ENCODE peak calls at places on chromosomes 4 and X, in ten cellular contexts. P is Peyer's patch; X is naive thymus-derived CD4-positive, alpha-beta T cell; Y is IMR-90; A is mucosa of descending colon; T is esophagus muscularis mucosa; L is right cardiac atrium; Q is aorta; O is transverse colon; U is cardiac muscle cell. D is an unnamed sample. For H3K9me3, the result is how much of the 10 kb centered on the place peaks cover.

GRCh38 chr4:94451051-94451404 is 714 bp upstream of the PDLIM5 start:
- DNase-seq in T (no peak), U (peak), P (no peak), O (no peak), Y (no peak), A (no peak), X (no peak), Q (no peak), L (no peak), D (no peak)

GRCh38 chr4:173257732-173258717 is 76.1 kb downstream of the HMGB2 start:
- DNase-seq in Y (peak), U (peak), O (peak), T (no peak), A (no peak), X (peak), P (peak), L (peak), Q (peak), D (peak)

GRCh38 chrX:113470166-113470565 is 629.5 kb upstream of the AMOT start:
- DNase-seq in Q (no peak), T (no peak), L (no peak), P (no peak), A (no peak), O (no peak), Y (no peak), U (no peak), X (no peak), D (no peak)

GRCh38 chr4:142091691-142092182 is 455.4 kb downstream of the IL15 start:
- DNase-seq in A (no peak), O (no peak), Q (no peak), Y (peak), X (no peak), L (peak), T (no peak), U (peak), P (no peak), D (peak)

GRCh38 chr4:95087657-95088455 is 330.1 kb downstream of the BMPR1B start:
- DNase-seq in O (no peak), P (no peak), L (no peak), A (no peak), Y (peak), U (peak), X (no peak), Q (no peak), T (no peak), D (peak)

GRCh38 chrX:44937606-44938005 is 64.6 kb downstream of the KDM6A start:
- DNase-seq in U (no peak), P (no peak), O (no peak), Y (no peak), T (no peak), A (no peak), Q (no peak), X (no peak), L (no peak), D (no peak)

GRCh38 chrX:47313056-47313455 is 57.3 kb upstream of the ZNF157 start:
- DNase-seq in Q (no peak), U (no peak), X (no peak), A (no peak), P (no peak), Y (no peak), T (no peak), O (no peak), L (no peak), D (no peak)

GRCh38 chrX:13272426-13272825 is 47.4 kb downstream of the ATXN3L start:
- DNase-seq in X (no peak), O (no peak), U (no peak), Q (no peak), Y (no peak), A (no peak), L (no peak), P (no peak), T (no peak), D (no peak)

GRCh38 chrX:20571611-20572010 is 304.9 kb upstream of the RPS6KA3 start:
- DNase-seq in Y (peak), T (no peak), P (no peak), Q (no peak), U (peak), X (no peak), L (no peak), A (no peak), O (no peak), D (no peak)

GRCh38 chrX:41722816-41723215 is 1.2 kb upstream of the GPR82 start:
- DNase-seq in P (no peak), A (no peak), X (no peak), U (peak), L (no peak), Q (no peak), O (no peak), T (no peak), Y (peak), D (peak)

GRCh38 chrX:7146703-7147430 is 645 bp upstream of the STS start:
- DNase-seq in Y (no peak), Q (no peak), L (peak), A (peak), T (no peak), O (peak), P (no peak), X (peak), U (peak), D (no peak)

GRCh38 chrX:149877636-149878035 is 3.3 kb upstream of the MAGEA8 start:
- DNase-seq in A (no peak), U (no peak), X (no peak), P (no peak), Y (no peak), T (no peak), Q (no peak), L (no peak), O (no peak), D (peak)

GRCh38 chr4:152784490-152785195 is 4.9 kb downstream of the ARFIP1 start:
- DNase-seq in Q (no peak), X (no peak), A (no peak), P (no peak), U (peak), T (no peak), L (no peak), Y (peak), O (peak), D (no peak)

GRCh38 chr4:7810792-7811535 is 128.7 kb downstream of the AFAP1 start:
- DNase-seq in A (no peak), P (no peak), O (no peak), Y (no peak), L (peak), T (no peak), Q (no peak), X (no peak), U (no peak), D (no peak)

GRCh38 chr4:158371158-158371557 is 150.5 kb upstream of the RXFP1 start:
- DNase-seq in A (no peak), X (no peak), Q (no peak), P (no peak), Y (peak), T (no peak), L (no peak), O (no peak), U (peak), D (peak)

GRCh38 chr4:149645790-149646189 is 169.9 kb downstream of the IQCM start:
- DNase-seq in A (no peak), X (no peak), O (no peak), P (no peak), T (no peak), Q (no peak), Y (no peak), L (no peak), U (no peak), D (no peak)

GRCh38 chr4:81405900-81406401 is 65.8 kb downstream of the RASGEF1B start:
- DNase-seq in X (peak), O (peak), Q (no peak), Y (peak), T (no peak), A (no peak), U (peak), P (no peak), L (no peak), D (peak)

GRCh38 chr4:95086532-95086931 is 328.8 kb downstream of the BMPR1B start:
- DNase-seq in O (no peak), T (no peak), A (no peak), P (no peak), L (no peak), X (no peak), Y (no peak), Q (no peak), U (no peak), D (no peak)

GRCh38 chr4:156217236-156217635 is 263.6 kb upstream of the CTSO start:
- DNase-seq in A (no peak), Q (no peak), Y (no peak), O (no peak), T (no peak), P (no peak), X (no peak), L (no peak), U (no peak), D (no peak)

GRCh38 chr4:10417720-10418119 is 39.5 kb downstream of the ZNF518B start:
- DNase-seq in T (no peak), U (no peak), O (no peak), Q (no peak), Y (no peak), A (no peak), P (no peak), X (no peak), L (no peak), D (peak)

GRCh38 chr4:168421671-168422070 is 58.6 kb downstream of the DDX60L start:
- DNase-seq in T (no peak), X (no peak), O (no peak), L (no peak), P (peak), U (peak), Y (peak), A (no peak), Q (no peak), D (peak)

GRCh38 chrX:153726286-153727107 is 1.8 kb downstream of the ABCD1 start:
- DNase-seq in X (peak), P (peak), L (peak), Q (peak), U (peak), Y (peak), T (peak), A (peak), O (peak), D (peak)

GRCh38 chr4:78437608-78438088 is 113.9 kb upstream of the ANXA3 start:
- DNase-seq in Q (no peak), P (no peak), L (no peak), O (no peak), A (no peak), X (no peak), U (peak), T (peak), Y (no peak), D (peak)

GRCh38 chr4:188941524-188942109 is 802.4 kb downstream of the TRIML1 start:
- DNase-seq in Q (no peak), P (no peak), O (no peak), T (no peak), U (peak), L (no peak), Y (peak), X (no peak), A (no peak), D (peak)

GRCh38 chr4:89836031-89836777 is 757 bp downstream of the SNCA start:
- DNase-seq in T (no peak), O (no peak), Y (no peak), P (no peak), L (no peak), Q (peak), U (peak), A (no peak), X (no peak), D (no peak)

GRCh38 chrX:18348047-18348446 is 6.4 kb downstream of the SCML2 start:
- DNase-seq in U (no peak), O (no peak), L (no peak), T (no peak), P (no peak), A (no peak), X (no peak), Y (no peak), Q (no peak), D (peak)

GRCh38 chr4:142044271-142044670 is 407.9 kb downstream of the IL15 start:
- DNase-seq in Y (peak), T (no peak), P (no peak), A (no peak), Q (no peak), X (no peak), L (no peak), O (no peak), U (peak), D (peak)

GRCh38 chr4:76558391-76559235 is 123.6 kb downstream of the SHROOM3 start:
- DNase-seq in Y (peak), T (no peak), L (no peak), O (no peak), A (no peak), U (no peak), Q (no peak), X (no peak), P (no peak), D (peak)

GRCh38 chrX:96314974-96315373 is 369.7 kb upstream of the DIAPH2 start:
- DNase-seq in L (no peak), A (no peak), Y (peak), U (peak), X (no peak), Q (no peak), O (no peak), T (no peak), P (no peak), D (peak)

GRCh38 chrX:129984196-129984962 is 1.9 kb downstream of the BCORL1 start:
- DNase-seq in A (peak), T (no peak), L (peak), Q (peak), Y (no peak), P (peak), O (peak), U (peak), X (peak), D (no peak)

GRCh38 chr4:14871676-14872430 is 130.4 kb upstream of the CPEB2 start:
- DNase-seq in A (no peak), P (peak), U (no peak), L (no peak), X (peak), Q (no peak), O (peak), Y (no peak), T (no peak), D (no peak)

GRCh38 chrX:134459683-134460004 is 321 bp upstream of the HPRT1 start:
- DNase-seq in O (no peak), U (no peak), Q (no peak), P (no peak), X (no peak), A (no peak), T (no peak), Y (no peak), L (no peak), D (no peak)

GRCh38 chr4:98262431-98262830 is 1.2 kb downstream of the RAP1GDS1 start:
- DNase-seq in U (peak), O (no peak), X (no peak), P (no peak), Y (no peak), A (no peak), Q (no peak), L (no peak), T (no peak), D (no peak)

GRCh38 chr4:87985097-87985886 is 9.8 kb downstream of the SPP1 start:
- DNase-seq in O (peak), Q (no peak), L (peak), Y (peak), X (no peak), A (no peak), P (peak), U (peak), T (no peak), D (peak)

GRCh38 chr4:152700151-152700550 is 20.4 kb upstream of the TMEM154 start:
- DNase-seq in O (no peak), Y (no peak), X (no peak), L (no peak), A (no peak), T (no peak), P (no peak), U (no peak), Q (no peak), D (peak)

GRCh38 chrX:394830-395229 is 8.1 kb upstream of the PPP2R3B start:
- DNase-seq in P (no peak), X (no peak), O (no peak), Q (no peak), L (no peak), Y (no peak), A (no peak), U (no peak), T (no peak), D (no peak)

GRCh38 chrX:41737065-41737464 is 13.1 kb downstream of the GPR82 start:
- DNase-seq in P (no peak), Q (no peak), A (no peak), L (no peak), O (no peak), X (peak), U (no peak), T (no peak), Y (no peak), D (no peak)

GRCh38 chr4:2803624-2804448 is 11.0 kb downstream of the SH3BP2 start:
- DNase-seq in X (no peak), T (no peak), O (peak), A (peak), Y (no peak), L (peak), U (no peak), Q (peak), P (peak), D (no peak)

GRCh38 chr4:164700471-164700870 is 53.5 kb upstream of the SMIM31 start:
- DNase-seq in T (no peak), P (peak), A (no peak), Y (no peak), L (no peak), O (no peak), U (no peak), X (no peak), Q (no peak), D (no peak)

GRCh38 chrX:56802428-56802827 is 73.4 kb downstream of the NBDY start:
- DNase-seq in U (no peak), T (no peak), A (no peak), O (peak), Q (no peak), L (no peak), Y (no peak), X (no peak), P (no peak), D (no peak)

GRCh38 chrX:56805399-56805798 is 76.4 kb downstream of the NBDY start:
- DNase-seq in L (no peak), P (no peak), U (no peak), O (no peak), X (no peak), T (no peak), Q (no peak), Y (no peak), A (no peak), D (no peak)

GRCh38 chrX:56804867-56805266 is 75.8 kb downstream of the NBDY start:
- DNase-seq in Y (no peak), X (no peak), A (no peak), L (no peak), T (no peak), U (no peak), O (no peak), P (no peak), Q (no peak), D (no peak)

GRCh38 chrX:56803849-56804681 is 75.0 kb downstream of the NBDY start:
- DNase-seq in P (no peak), L (no peak), Q (no peak), T (no peak), X (no peak), O (peak), Y (no peak), U (no peak), A (no peak), D (no peak)

GRCh38 chrX:56802921-56803848 is 74.1 kb downstream of the NBDY start:
- DNase-seq in A (peak), Y (peak), L (peak), T (no peak), X (peak), U (peak), P (peak), Q (peak), O (peak), D (peak)
- H3K4me3 ChIP-seq in A (no peak), Y (peak), L (no peak), T (peak), X (no peak), U (no peak), P (no peak), Q (no peak), O (no peak), D (no peak)

DNA sequence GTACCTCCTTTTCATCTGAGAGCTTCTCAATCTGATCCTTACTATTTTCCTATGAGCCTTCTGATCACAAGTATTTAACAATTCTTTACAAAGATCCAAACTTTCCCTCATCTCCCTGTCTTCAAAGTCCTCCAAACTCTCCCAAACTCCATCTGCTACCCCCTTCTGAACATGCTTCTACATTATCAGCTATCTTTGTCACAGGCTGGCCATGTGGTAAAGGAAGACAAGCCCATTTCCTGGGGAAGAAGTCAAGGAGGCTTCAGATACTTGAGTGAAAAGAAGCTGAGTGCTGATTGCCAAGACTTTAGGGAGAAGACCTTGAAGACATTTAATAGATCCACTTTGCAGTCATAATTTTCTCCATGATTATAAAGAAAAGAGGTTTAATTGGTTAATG is 231.4 kb downstream of the CWH43 start:
- DNase-seq in T (peak), Y (no peak), P (no peak), O (no peak), Q (no peak), L (no peak), X (no peak), U (no peak), A (no peak), D (no peak)
- H3K9me3 ChIP-seq in T (under half), Y (under half), P (under half), O (under half), Q (under half), L (under half), X (under half), U (under half), A (under half), D (under half)

GRCh38 chrX:137749282-137749681 is 183.4 kb downstream of the ZIC3 start:
- DNase-seq in Q (no peak), O (no peak), L (no peak), T (no peak), A (no peak), P (no peak), X (no peak), Y (no peak), U (no peak), D (no peak)

GRCh38 chrX:137743414-137743813 is 177.5 kb downstream of the ZIC3 start:
- DNase-seq in P (no peak), Q (no peak), Y (no peak), U (no peak), X (no peak), T (no peak), L (no peak), A (no peak), O (no peak), D (no peak)

GRCh38 chrX:137748827-137749226 is 182.9 kb downstream of the ZIC3 start:
- DNase-seq in Y (no peak), T (no peak), P (no peak), A (no peak), L (no peak), X (no peak), U (no peak), O (no peak), Q (no peak), D (no peak)

GRCh38 chrX:137746289-137746688 is 180.4 kb downstream of the ZIC3 start:
- DNase-seq in O (no peak), A (no peak), Q (no peak), Y (no peak), U (no peak), X (no peak), L (no peak), T (no peak), P (no peak), D (no peak)

DNA sequence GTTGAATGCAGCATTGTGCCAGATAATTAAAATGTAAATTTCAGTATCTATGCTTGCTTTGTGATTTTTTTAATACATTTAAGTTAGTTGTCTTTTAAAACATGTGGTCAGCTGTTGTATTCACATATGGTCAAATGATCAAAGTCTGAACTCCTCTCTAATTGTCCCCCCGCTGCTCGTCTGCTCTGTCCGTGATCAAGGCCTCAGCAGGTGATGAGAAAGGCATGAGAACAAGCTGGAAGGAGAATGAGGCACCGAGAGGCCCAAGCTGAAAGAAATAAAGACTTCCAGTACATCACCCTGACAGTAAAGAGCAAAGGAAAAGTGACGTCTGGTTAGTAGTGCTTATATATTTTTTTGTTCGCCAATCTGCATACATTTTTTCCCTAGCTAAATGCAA is 181.3 kb downstream of the ZIC3 start:
- DNase-seq in O (no peak), Y (no peak), P (no peak), X (no peak), A (no peak), Q (no peak), L (no peak), T (no peak), U (no peak), D (no peak)
- H3K4me3 ChIP-seq in O (no peak), Y (no peak), P (no peak), X (no peak), A (no peak), Q (no peak), L (no peak), T (no peak), U (no peak), D (no peak)

GRCh38 chrX:151708821-151709220 is 7.0 kb upstream of the FATE1 start:
- DNase-seq in Y (no peak), P (peak), Q (no peak), T (no peak), A (no peak), X (no peak), U (no peak), O (no peak), L (no peak), D (no peak)
- H3K9me3 ChIP-seq in Y (under half), P (under half), Q (under half), T (under half), A (under half), X (under half), U (under half), O (under half), L (under half), D (under half)

GRCh38 chr4:25367004-25367621 is 9.9 kb upstream of the ANAPC4 start:
- DNase-seq in O (no peak), L (no peak), X (peak), T (no peak), Y (peak), Q (no peak), P (no peak), U (peak), A (no peak), D (peak)
- H3K4me3 ChIP-seq in O (no peak), L (no peak), X (no peak), T (no peak), Y (no peak), Q (no peak), P (no peak), U (no peak), A (no peak), D (no peak)

GRCh38 chr4:1395941-1396805 is 10.1 kb downstream of the NKX1-1 start:
- DNase-seq in U (no peak), P (no peak), O (no peak), X (no peak), L (peak), Q (peak), T (no peak), A (peak), Y (no peak), D (no peak)
- H3K9me3 ChIP-seq in U (under half), P (under half), O (under half), X (under half), L (under half), Q (under half), T (under half), A (under half), Y (under half), D (under half)

D was measured in astrocyte.